ENCODE peak calls at places on chromosome 6, in five cellular contexts. Y is breast epithelium, S is heart right ventricle, X is pancreas, K is lower lobe of right lung. I is an unnamed sample.

GRCh38 chr6:16362819-16363589 is 124.6 kb downstream of the GMPR start:
- DNase-seq in K (no peak), S (no peak), X (no peak), Y (no peak), I (no peak)

GRCh38 chr6:47019941-47020340 is 22.2 kb downstream of the ADGRF1 start:
- DNase-seq in K (no peak), X (no peak), Y (no peak), S (no peak), I (no peak)

GRCh38 chr6:75612921-75613534 is 11.3 kb downstream of the SENP6 start:
- DNase-seq in X (no peak), S (no peak), Y (no peak), K (no peak), I (no peak)

GRCh38 chr6:12298995-12299394 is 8.8 kb downstream of the EDN1 start:
- DNase-seq in S (no peak), K (no peak), Y (no peak), X (no peak), I (no peak)

GRCh38 chr6:118451839-118452238 is 96.3 kb upstream of the PLN start:
- DNase-seq in Y (no peak), S (no peak), X (no peak), K (no peak), I (no peak)

GRCh38 chr6:70700922-70701876 is 33.5 kb downstream of the SMAP1 start:
- DNase-seq in X (no peak), Y (no peak), K (no peak), S (peak; percentile 42), I (peak; percentile 39)

GRCh38 chr6:136703331-136703846 is 88.9 kb downstream of the MAP3K5 start:
- DNase-seq in S (no peak), X (no peak), Y (no peak), K (no peak), I (no peak)

GRCh38 chr6:40427196-40427595 is 160.0 kb downstream of the LRFN2 start:
- DNase-seq in K (no peak), S (no peak), X (no peak), Y (no peak), I (no peak)

GRCh38 chr6:145699462-145699861 is 35.9 kb downstream of the EPM2A start:
- DNase-seq in S (no peak), X (no peak), K (no peak), Y (no peak), I (no peak)

GRCh38 chr6:110414669-110415296 is 592 bp downstream of the DDO start:
- DNase-seq in Y (no peak), S (no peak), X (no peak), K (peak; percentile 66), I (peak; percentile 57)

GRCh38 chr6:40328376-40328987 is 258.7 kb downstream of the LRFN2 start:
- DNase-seq in X (peak; percentile 82), S (no peak), K (peak; percentile 52), Y (peak; percentile 63), I (peak; percentile 69)

GRCh38 chr6:169890901-169891300 is 139.5 kb downstream of the ERMARD start:
- DNase-seq in Y (no peak), K (no peak), X (peak; percentile 15), S (no peak), I (no peak)

GRCh38 chr6:11734861-11735652 is 43.5 kb downstream of the ADTRP start:
- DNase-seq in Y (no peak), K (no peak), X (no peak), S (no peak), I (no peak)

GRCh38 chr6:153130515-153131036 is 506 bp downstream of the RGS17 start:
- DNase-seq in K (no peak), X (peak; percentile 68), S (no peak), Y (no peak), I (no peak)

GRCh38 chr6:102736941-102737368 is 1343.4 kb downstream of the GRIK2 start:
- DNase-seq in Y (no peak), K (no peak), S (no peak), X (no peak), I (no peak)

GRCh38 chr6:147136057-147136456 is 68.2 kb upstream of the STXBP5 start:
- DNase-seq in K (no peak), X (no peak), S (no peak), Y (no peak), I (no peak)

GRCh38 chr6:142735182-142735581 is 209.8 kb downstream of the HIVEP2 start:
- DNase-seq in Y (no peak), S (no peak), K (no peak), X (no peak), I (no peak)

GRCh38 chr6:79466222-79466834 is 70.9 kb downstream of the LCA5 start:
- DNase-seq in S (no peak), X (no peak), Y (no peak), K (no peak), I (no peak)

GRCh38 chr6:108452725-108453195 is 108.0 kb upstream of the FOXO3 start:
- DNase-seq in S (no peak), X (no peak), K (no peak), Y (no peak), I (no peak)

GRCh38 chr6:25942561-25943147 is 12.2 kb upstream of the SLC17A2 start:
- DNase-seq in Y (no peak), X (no peak), S (no peak), K (no peak), I (no peak)

GRCh38 chr6:17968081-17968518 is 19.3 kb downstream of the KIF13A start:
- DNase-seq in K (no peak), S (no peak), Y (no peak), X (no peak), I (no peak)

GRCh38 chr6:52904562-52905279 is 4.8 kb downstream of the GSTA3 start:
- DNase-seq in X (no peak), K (no peak), S (no peak), Y (no peak), I (no peak)

GRCh38 chr6:79421707-79422484 is 115.3 kb downstream of the LCA5 start:
- DNase-seq in Y (no peak), S (no peak), X (no peak), K (no peak), I (no peak)

GRCh38 chr6:149964243-149965190 is 774 bp downstream of the ULBP1 start:
- DNase-seq in K (no peak), X (no peak), Y (no peak), S (no peak), I (no peak)

GRCh38 chr6:63372951-63373533 is 53.3 kb upstream of the LGSN start:
- DNase-seq in S (no peak), X (no peak), Y (no peak), K (no peak), I (no peak)

GRCh38 chr6:157887892-157888291 is 64.8 kb downstream of the SNX9 start:
- DNase-seq in X (no peak), S (no peak), K (no peak), Y (no peak), I (no peak)

GRCh38 chr6:110816677-110817076 is 1.4 kb upstream of the CDK19 start:
- DNase-seq in K (no peak), S (no peak), X (no peak), Y (no peak), I (no peak)

GRCh38 chr6:157877149-157877548 is 54.1 kb downstream of the SNX9 start:
- DNase-seq in Y (no peak), S (no peak), K (no peak), X (no peak), I (no peak)

GRCh38 chr6:90940812-90941481 is 354.1 kb upstream of the MAP3K7 start:
- DNase-seq in S (no peak), X (no peak), Y (no peak), K (no peak), I (no peak)

DNA sequence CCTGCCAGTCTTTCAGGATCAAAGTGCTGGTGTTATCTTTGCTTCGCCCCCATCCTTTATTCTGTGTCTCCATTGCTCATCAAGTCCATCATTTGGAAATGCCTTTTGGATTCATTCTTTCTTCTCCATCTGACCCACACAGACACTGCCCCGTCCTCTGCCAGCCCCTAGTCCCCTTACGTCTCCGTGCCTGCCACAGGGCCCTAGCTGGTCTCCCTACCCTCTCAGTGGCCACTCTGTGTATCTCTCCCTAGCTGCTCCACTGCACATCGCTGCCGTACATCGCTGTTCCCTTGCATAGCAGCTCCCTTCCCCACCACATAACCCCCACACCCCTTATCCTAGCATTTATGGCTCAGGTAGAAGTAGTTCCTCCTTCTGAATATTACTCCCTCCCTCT is 15.7 kb downstream of the PPP1R3G start:
- DNase-seq in Y (no peak), S (no peak), X (no peak), K (no peak), I (no peak)
- H3K9me3 ChIP-seq in Y (no peaks in the 10 kb centered on the region), S (no peaks in the 10 kb centered on the region), X (no peaks in the 10 kb centered on the region), K (no peaks in the 10 kb centered on the region), I (no peaks in the 10 kb centered on the region)

GRCh38 chr6:7894272-7895124 is 16.1 kb downstream of the TXNDC5 start:
- DNase-seq in Y (no peak), K (no peak), S (no peak), X (no peak), I (no peak)
- H3K36me3 ChIP-seq in Y (peaks cover 9% of the 10 kb centered on the region), K (peaks cover 98% of the 10 kb centered on the region), S (no peaks in the 10 kb centered on the region), X (no peaks in the 10 kb centered on the region), I (peaks cover 6% of the 10 kb centered on the region)

DNA sequence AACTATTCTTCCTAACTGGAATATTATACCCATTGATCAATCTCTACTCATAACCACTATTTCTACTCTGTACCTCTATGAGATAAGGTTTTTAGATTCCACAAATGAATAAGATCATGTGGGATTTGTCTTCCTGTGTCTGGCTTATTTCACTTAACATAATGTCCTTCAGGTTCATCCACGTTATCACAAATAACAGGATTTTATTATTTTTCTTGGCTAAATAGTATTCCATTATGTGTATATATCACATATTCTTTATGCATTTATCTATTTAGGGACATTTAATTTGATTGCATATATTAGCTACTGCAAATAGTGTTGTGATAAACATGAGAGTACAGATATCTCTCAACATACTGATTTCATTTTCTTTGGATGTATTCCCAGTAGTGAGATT is 823.0 kb upstream of the ADGRB3 start:
- DNase-seq in K (no peak), X (no peak), Y (no peak), S (no peak), I (no peak)
- H3K9me3 ChIP-seq in K (peaks cover 19% of the 10 kb centered on the region), X (no peaks in the 10 kb centered on the region), Y (peaks cover 25% of the 10 kb centered on the region), S (peaks cover 27% of the 10 kb centered on the region), I (peaks cover 5% of the 10 kb centered on the region)

GRCh38 chr6:4947716-4948115 is 56.1 kb downstream of the RPP40 start:
- DNase-seq in K (no peak), X (no peak), Y (no peak), S (no peak), I (no peak)
- H3K36me3 ChIP-seq in K (peaks cover 56% of the 10 kb centered on the region), X (no peaks in the 10 kb centered on the region), Y (no peaks in the 10 kb centered on the region), S (no peaks in the 10 kb centered on the region), I (no peaks in the 10 kb centered on the region)

GRCh38 chr6:2992330-2992979 is 7.2 kb upstream of the NQO2 start:
- DNase-seq in X (no peak), K (no peak), S (no peak), Y (no peak), I (no peak)
- H3K9me3 ChIP-seq in X (no peaks in the 10 kb centered on the region), K (no peaks in the 10 kb centered on the region), S (no peaks in the 10 kb centered on the region), Y (no peaks in the 10 kb centered on the region), I (no peaks in the 10 kb centered on the region)

DNA sequence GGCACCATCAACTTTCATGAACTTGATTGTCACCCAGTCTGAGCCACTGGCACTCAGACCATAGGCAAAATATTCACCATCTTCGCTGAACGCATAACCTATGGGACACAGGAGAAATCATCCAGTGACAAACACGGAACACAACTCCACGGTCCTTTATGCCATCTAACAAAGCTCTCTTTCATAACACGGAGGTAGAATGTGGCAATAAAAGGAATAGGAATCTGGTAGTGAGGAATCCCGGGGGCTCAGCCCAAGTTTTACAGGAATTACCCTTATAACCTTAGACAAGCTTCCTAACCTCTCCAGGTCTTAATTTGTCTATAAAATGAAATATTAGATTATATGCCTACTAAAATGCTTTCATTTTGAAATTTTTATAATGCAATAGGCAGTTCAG is 29.4 kb downstream of the PREP start:
- DNase-seq in K (no peak), Y (no peak), S (no peak), X (no peak), I (no peak)
- H3K36me3 ChIP-seq in K (peaks cover 58% of the 10 kb centered on the region), Y (no peaks in the 10 kb centered on the region), S (peaks cover 4% of the 10 kb centered on the region), X (no peaks in the 10 kb centered on the region), I (peaks cover 34% of the 10 kb centered on the region)

GRCh38 chr6:22783921-22784320 is 214.6 kb downstream of the HDGFL1 start:
- DNase-seq in K (no peak), S (no peak), X (no peak), Y (no peak), I (no peak)
- H3K9me3 ChIP-seq in K (peaks cover 10% of the 10 kb centered on the region), S (peaks cover 7% of the 10 kb centered on the region), X (no peaks in the 10 kb centered on the region), Y (peaks cover 7% of the 10 kb centered on the region), I (no peaks in the 10 kb centered on the region)